ENCODE peak calls at places on chromosomes 6 and 20, in six cellular contexts. One of them, this sample, is unnamed.

GRCh38 chr6:3918474-3918873 is 69.3 kb downstream of the FAM50B start:
- DNase-seq in heart right ventricle: no peak
- DNase-seq in SJCRH30: no peak
- DNase-seq in mammary epithelial cell: no peak
- DNase-seq in neural progenitor cell: no peak
- DNase-seq in brain microvascular endothelial cell: no peak
- DNase-seq in this sample: no peak

GRCh38 chr6:34027939-34028441 is 117.9 kb downstream of the GRM4 start:
- DNase-seq in neural progenitor cell: no peak
- DNase-seq in brain microvascular endothelial cell: no peak
- DNase-seq in mammary epithelial cell: no peak
- DNase-seq in heart right ventricle: no peak
- DNase-seq in SJCRH30: no peak
- DNase-seq in this sample: no peak

GRCh38 chr6:132751306-132751705 is 6.4 kb downstream of the VNN2 start:
- DNase-seq in heart right ventricle: no peak
- DNase-seq in mammary epithelial cell: no peak
- DNase-seq in SJCRH30: no peak
- DNase-seq in brain microvascular endothelial cell: no peak
- DNase-seq in neural progenitor cell: no peak
- DNase-seq in this sample: no peak

GRCh38 chr20:3276400-3277015 is 37.5 kb upstream of the SLC4A11 start:
- DNase-seq in brain microvascular endothelial cell: peak; percentile 14
- DNase-seq in mammary epithelial cell: peak; percentile 5
- DNase-seq in SJCRH30: peak; percentile 54
- DNase-seq in neural progenitor cell: peak; percentile 57
- DNase-seq in heart right ventricle: no peak
- DNase-seq in this sample: no peak

GRCh38 chr20:58447733-58448391 is 58.8 kb downstream of the VAPB start:
- DNase-seq in neural progenitor cell: peak; percentile 75
- DNase-seq in heart right ventricle: no peak
- DNase-seq in mammary epithelial cell: peak; percentile 29
- DNase-seq in SJCRH30: peak; percentile 81
- DNase-seq in brain microvascular endothelial cell: peak; percentile 56
- DNase-seq in this sample: peak; percentile 89

GRCh38 chr20:64239449-64240242 is 15.9 kb upstream of the PCMTD2 start:
- DNase-seq in SJCRH30: no peak
- DNase-seq in mammary epithelial cell: no peak
- DNase-seq in brain microvascular endothelial cell: no peak
- DNase-seq in heart right ventricle: no peak
- DNase-seq in neural progenitor cell: no peak
- DNase-seq in this sample: no peak

GRCh38 chr6:169665289-169665688 is 36.5 kb downstream of the WDR27 start:
- DNase-seq in SJCRH30: no peak
- DNase-seq in neural progenitor cell: no peak
- DNase-seq in mammary epithelial cell: peak; percentile 86
- DNase-seq in heart right ventricle: no peak
- DNase-seq in brain microvascular endothelial cell: no peak
- DNase-seq in this sample: no peak

GRCh38 chr20:35953411-35954199 is 697 bp downstream of the SCAND1 start:
- DNase-seq in neural progenitor cell: peak; percentile 69
- DNase-seq in brain microvascular endothelial cell: peak; percentile 18
- DNase-seq in heart right ventricle: peak; percentile 48
- DNase-seq in mammary epithelial cell: no peak
- DNase-seq in SJCRH30: peak; percentile 72
- DNase-seq in this sample: peak; percentile 73

GRCh38 chr20:63641146-63641791 is 12.0 kb downstream of the STMN3 start:
- DNase-seq in mammary epithelial cell: peak; percentile 29
- DNase-seq in neural progenitor cell: no peak
- DNase-seq in heart right ventricle: no peak
- DNase-seq in SJCRH30: no peak
- DNase-seq in brain microvascular endothelial cell: peak; percentile 15
- DNase-seq in this sample: no peak

GRCh38 chr6:138264372-138264880 is 46.1 kb upstream of the PBOV1 start:
- DNase-seq in SJCRH30: no peak
- DNase-seq in heart right ventricle: no peak
- DNase-seq in mammary epithelial cell: no peak
- DNase-seq in neural progenitor cell: no peak
- DNase-seq in brain microvascular endothelial cell: no peak
- DNase-seq in this sample: no peak

GRCh38 chr20:40333591-40333990 is 355.4 kb downstream of the MAFB start:
- DNase-seq in mammary epithelial cell: no peak
- DNase-seq in neural progenitor cell: no peak
- DNase-seq in brain microvascular endothelial cell: no peak
- DNase-seq in SJCRH30: no peak
- DNase-seq in heart right ventricle: no peak
- DNase-seq in this sample: no peak

GRCh38 chr6:19734519-19734918 is 102.7 kb upstream of the ID4 start:
- DNase-seq in brain microvascular endothelial cell: no peak
- DNase-seq in mammary epithelial cell: no peak
- DNase-seq in heart right ventricle: no peak
- DNase-seq in SJCRH30: no peak
- DNase-seq in neural progenitor cell: peak; percentile 81
- DNase-seq in this sample: no peak

GRCh38 chr20:59165794-59166709 is 2.4 kb downstream of the ZNF831 start:
- DNase-seq in neural progenitor cell: no peak
- DNase-seq in mammary epithelial cell: no peak
- DNase-seq in brain microvascular endothelial cell: no peak
- DNase-seq in SJCRH30: no peak
- DNase-seq in heart right ventricle: no peak
- DNase-seq in this sample: no peak

GRCh38 chr20:25007491-25008305 is 15.1 kb upstream of the APMAP start:
- DNase-seq in neural progenitor cell: no peak
- DNase-seq in heart right ventricle: peak; percentile 1
- DNase-seq in brain microvascular endothelial cell: no peak
- DNase-seq in mammary epithelial cell: no peak
- DNase-seq in SJCRH30: no peak
- DNase-seq in this sample: no peak

DNA sequence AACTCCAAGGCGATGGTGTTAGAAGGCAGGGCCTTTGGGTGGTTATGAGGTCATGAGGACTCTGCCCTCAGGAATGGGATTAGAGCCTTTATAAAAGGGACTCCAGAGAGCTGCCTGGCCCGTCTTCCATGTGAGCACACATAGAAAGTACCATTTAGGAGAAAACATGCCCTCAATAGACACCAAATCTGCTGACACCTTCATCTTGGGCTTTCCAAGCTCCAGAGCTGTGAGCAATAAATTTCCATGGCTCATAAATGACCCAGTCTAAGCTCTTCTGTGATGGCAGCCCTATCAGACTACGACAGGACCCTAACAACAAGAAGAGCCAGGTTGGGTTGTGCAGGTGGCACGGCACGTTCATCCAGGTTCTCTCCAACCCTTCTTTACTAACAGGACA is 189.5 kb downstream of the CDH4 start:
- DNase-seq in brain microvascular endothelial cell: no peak
- DNase-seq in heart right ventricle: no peak
- DNase-seq in mammary epithelial cell: no peak
- DNase-seq in neural progenitor cell: no peak
- DNase-seq in SJCRH30: no peak
- DNase-seq in this sample: no peak
- H3K27me3 ChIP-seq in brain microvascular endothelial cell: no peaks in the 10 kb centered on the region
- H3K27me3 ChIP-seq in heart right ventricle: peaks cover 5% of the 10 kb centered on the region
- H3K27me3 ChIP-seq in mammary epithelial cell: no peaks in the 10 kb centered on the region
- H3K27me3 ChIP-seq in neural progenitor cell: no peaks in the 10 kb centered on the region
- H3K27me3 ChIP-seq in SJCRH30: peaks cover 5% of the 10 kb centered on the region
- H3K27me3 ChIP-seq in this sample: no peaks in the 10 kb centered on the region

GRCh38 chr20:46311719-46312074 is 3.4 kb upstream of the CDH22 start:
- DNase-seq in heart right ventricle: no peak
- DNase-seq in neural progenitor cell: no peak
- DNase-seq in brain microvascular endothelial cell: no peak
- DNase-seq in mammary epithelial cell: no peak
- DNase-seq in SJCRH30: no peak
- DNase-seq in this sample: no peak
- H3K27me3 ChIP-seq in heart right ventricle: peaks cover 100% of the 10 kb centered on the region
- H3K27me3 ChIP-seq in neural progenitor cell: peaks cover 92% of the 10 kb centered on the region
- H3K27me3 ChIP-seq in brain microvascular endothelial cell: peaks cover 92% of the 10 kb centered on the region
- H3K27me3 ChIP-seq in mammary epithelial cell: peaks cover 34% of the 10 kb centered on the region
- H3K27me3 ChIP-seq in SJCRH30: peaks cover 79% of the 10 kb centered on the region
- H3K27me3 ChIP-seq in this sample: peaks cover 24% of the 10 kb centered on the region

DNA sequence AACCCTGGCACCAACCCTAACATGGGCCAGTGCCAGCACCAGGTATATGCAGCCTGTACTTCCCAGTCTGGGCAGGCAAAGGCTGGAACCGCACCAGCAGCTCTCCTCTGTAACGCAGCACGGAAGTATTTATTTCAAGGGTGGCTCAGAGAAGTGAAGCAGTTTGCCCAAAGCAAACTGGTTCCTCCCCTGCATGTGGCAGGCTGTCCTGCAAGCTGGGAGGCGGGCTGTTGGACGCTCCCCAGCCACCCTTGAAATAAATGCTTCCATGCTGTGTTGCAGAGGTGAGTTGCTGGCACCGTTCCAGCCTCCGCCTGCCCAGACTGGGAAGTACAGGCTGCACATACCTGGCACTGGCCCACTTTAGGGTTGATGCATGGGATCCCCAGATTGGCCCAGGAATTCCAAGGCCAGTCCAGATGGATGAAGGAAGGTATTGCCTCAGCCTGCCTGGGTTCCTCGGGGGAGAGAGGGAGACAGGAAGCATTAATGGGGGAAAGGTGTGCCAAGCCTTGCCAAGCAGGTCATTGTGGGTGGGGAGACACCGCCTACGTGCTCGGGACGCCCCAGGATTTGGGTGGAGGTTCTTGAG is 49.8 kb downstream of the PPARD start:
- DNase-seq in mammary epithelial cell: peak; percentile 94
- DNase-seq in neural progenitor cell: no peak
- DNase-seq in SJCRH30: no peak
- DNase-seq in brain microvascular endothelial cell: no peak
- DNase-seq in heart right ventricle: no peak
- DNase-seq in this sample: no peak
- H3K27me3 ChIP-seq in mammary epithelial cell: no peaks in the 10 kb centered on the region
- H3K27me3 ChIP-seq in neural progenitor cell: no peaks in the 10 kb centered on the region
- H3K27me3 ChIP-seq in SJCRH30: no peaks in the 10 kb centered on the region
- H3K27me3 ChIP-seq in brain microvascular endothelial cell: no peaks in the 10 kb centered on the region
- H3K27me3 ChIP-seq in heart right ventricle: no peaks in the 10 kb centered on the region
- H3K27me3 ChIP-seq in this sample: no peaks in the 10 kb centered on the region

GRCh38 chr20:50921783-50922501 is 9.3 kb downstream of the ADNP start:
- DNase-seq in neural progenitor cell: no peak
- DNase-seq in brain microvascular endothelial cell: no peak
- DNase-seq in SJCRH30: no peak
- DNase-seq in mammary epithelial cell: no peak
- DNase-seq in heart right ventricle: no peak
- DNase-seq in this sample: no peak
- H3K27me3 ChIP-seq in neural progenitor cell: no peaks in the 10 kb centered on the region
- H3K27me3 ChIP-seq in brain microvascular endothelial cell: no peaks in the 10 kb centered on the region
- H3K27me3 ChIP-seq in SJCRH30: no peaks in the 10 kb centered on the region
- H3K27me3 ChIP-seq in mammary epithelial cell: no peaks in the 10 kb centered on the region
- H3K27me3 ChIP-seq in heart right ventricle: no peaks in the 10 kb centered on the region
- H3K27me3 ChIP-seq in this sample: no peaks in the 10 kb centered on the region

GRCh38 chr6:11272491-11273192 is 40.2 kb upstream of the NEDD9 start:
- DNase-seq in neural progenitor cell: no peak
- DNase-seq in brain microvascular endothelial cell: no peak
- DNase-seq in heart right ventricle: no peak
- DNase-seq in mammary epithelial cell: no peak
- DNase-seq in SJCRH30: peak; percentile 22
- DNase-seq in this sample: no peak

GRCh38 chr6:11275598-11275997 is 43.1 kb upstream of the NEDD9 start:
- DNase-seq in SJCRH30: no peak
- DNase-seq in mammary epithelial cell: no peak
- DNase-seq in brain microvascular endothelial cell: no peak
- DNase-seq in neural progenitor cell: no peak
- DNase-seq in heart right ventricle: no peak
- DNase-seq in this sample: peak; percentile 66

GRCh38 chr6:11271637-11272036 is 39.2 kb upstream of the NEDD9 start:
- DNase-seq in mammary epithelial cell: no peak
- DNase-seq in SJCRH30: peak; percentile 51
- DNase-seq in brain microvascular endothelial cell: no peak
- DNase-seq in heart right ventricle: no peak
- DNase-seq in neural progenitor cell: no peak
- DNase-seq in this sample: no peak

GRCh38 chr6:11271228-11271627 is 38.8 kb upstream of the NEDD9 start:
- DNase-seq in SJCRH30: peak; percentile 6
- DNase-seq in mammary epithelial cell: no peak
- DNase-seq in brain microvascular endothelial cell: no peak
- DNase-seq in heart right ventricle: no peak
- DNase-seq in neural progenitor cell: no peak
- DNase-seq in this sample: no peak

GRCh38 chr6:11273406-11274065 is 41.1 kb upstream of the NEDD9 start:
- DNase-seq in mammary epithelial cell: no peak
- DNase-seq in SJCRH30: no peak
- DNase-seq in heart right ventricle: no peak
- DNase-seq in neural progenitor cell: no peak
- DNase-seq in brain microvascular endothelial cell: no peak
- DNase-seq in this sample: no peak
- H3K27me3 ChIP-seq in mammary epithelial cell: no peaks in the 10 kb centered on the region
- H3K27me3 ChIP-seq in SJCRH30: no peaks in the 10 kb centered on the region
- H3K27me3 ChIP-seq in heart right ventricle: no peaks in the 10 kb centered on the region
- H3K27me3 ChIP-seq in neural progenitor cell: no peaks in the 10 kb centered on the region
- H3K27me3 ChIP-seq in brain microvascular endothelial cell: no peaks in the 10 kb centered on the region
- H3K27me3 ChIP-seq in this sample: no peaks in the 10 kb centered on the region

GRCh38 chr6:152135755-152136448 is 328.4 kb downstream of the ESR1 start:
- DNase-seq in heart right ventricle: no peak
- DNase-seq in SJCRH30: no peak
- DNase-seq in neural progenitor cell: no peak
- DNase-seq in brain microvascular endothelial cell: no peak
- DNase-seq in mammary epithelial cell: no peak
- DNase-seq in this sample: peak; percentile 32

GRCh38 chr6:152124432-152125074 is 317.1 kb downstream of the ESR1 start:
- DNase-seq in brain microvascular endothelial cell: peak; percentile 49
- DNase-seq in mammary epithelial cell: peak; percentile 49
- DNase-seq in neural progenitor cell: peak; percentile 42
- DNase-seq in SJCRH30: peak; percentile 75
- DNase-seq in heart right ventricle: no peak
- DNase-seq in this sample: no peak

GRCh38 chr6:152129606-152130249 is 322.2 kb downstream of the ESR1 start:
- DNase-seq in SJCRH30: no peak
- DNase-seq in mammary epithelial cell: no peak
- DNase-seq in heart right ventricle: no peak
- DNase-seq in brain microvascular endothelial cell: no peak
- DNase-seq in neural progenitor cell: no peak
- DNase-seq in this sample: no peak

GRCh38 chr6:152127429-152128165 is 320.1 kb downstream of the ESR1 start:
- DNase-seq in mammary epithelial cell: peak; percentile 53
- DNase-seq in SJCRH30: no peak
- DNase-seq in brain microvascular endothelial cell: no peak
- DNase-seq in neural progenitor cell: no peak
- DNase-seq in heart right ventricle: no peak
- DNase-seq in this sample: no peak

GRCh38 chr6:152130441-152130840 is 323.0 kb downstream of the ESR1 start:
- DNase-seq in brain microvascular endothelial cell: no peak
- DNase-seq in SJCRH30: no peak
- DNase-seq in heart right ventricle: no peak
- DNase-seq in neural progenitor cell: no peak
- DNase-seq in mammary epithelial cell: peak; percentile 44
- DNase-seq in this sample: no peak
- H3K27me3 ChIP-seq in brain microvascular endothelial cell: no peaks in the 10 kb centered on the region
- H3K27me3 ChIP-seq in SJCRH30: no peaks in the 10 kb centered on the region
- H3K27me3 ChIP-seq in heart right ventricle: no peaks in the 10 kb centered on the region
- H3K27me3 ChIP-seq in neural progenitor cell: no peaks in the 10 kb centered on the region
- H3K27me3 ChIP-seq in mammary epithelial cell: no peaks in the 10 kb centered on the region
- H3K27me3 ChIP-seq in this sample: no peaks in the 10 kb centered on the region

This sample was measured in Caco-2.